ENCODE peak calls at places on chromosome 5, in six cellular contexts. F is SK-MEL-5, R is EL, Z is mesendoderm, Y is T-helper 2 cell, E is HFFc6. P is an unnamed sample.

GRCh38 chr5:56139978-56140562 is 93.1 kb downstream of the ANKRD55 start:
- DNase-seq in F (peak), R (no peak), Z (no peak), Y (no peak), E (no peak), P (no peak)

GRCh38 chr5:34409376-34409775 is 246.8 kb upstream of the RAI14 start:
- DNase-seq in F (no peak), R (no peak), Z (no peak), Y (no peak), E (no peak), P (no peak)

GRCh38 chr5:1550287-1551076 is 26.7 kb upstream of the LPCAT1 start:
- DNase-seq in F (no peak), R (no peak), Z (no peak), Y (no peak), E (no peak), P (no peak)

GRCh38 chr5:149490599-149491187 is 60.5 kb downstream of the CSNK1A1 start:
- DNase-seq in F (no peak), R (no peak), Z (no peak), Y (no peak), E (no peak), P (no peak)

GRCh38 chr5:73698011-73698410 is 72.0 kb downstream of the ARHGEF28 start:
- DNase-seq in F (no peak), R (no peak), Z (no peak), Y (no peak), E (no peak), P (no peak)

GRCh38 chr5:160036243-160036642 is 27.3 kb downstream of the TTC1 start:
- DNase-seq in F (no peak), R (no peak), Z (no peak), Y (no peak), E (no peak), P (no peak)

GRCh38 chr5:132060501-132061161 is at the start of gene IL3:
- DNase-seq in F (no peak), R (no peak), Z (no peak), Y (no peak), E (no peak), P (no peak)

GRCh38 chr5:122997294-122997693 is 39.2 kb downstream of the PPIC start:
- DNase-seq in F (no peak), R (no peak), Z (no peak), Y (no peak), E (no peak), P (no peak)

GRCh38 chr5:179930788-179931473 is 23.2 kb upstream of the TBC1D9B start:
- DNase-seq in F (no peak), R (no peak), Z (no peak), Y (no peak), E (no peak), P (no peak)

GRCh38 chr5:84383816-84384603 is 670 bp downstream of the EDIL3 start:
- DNase-seq in F (no peak), R (no peak), Z (peak), Y (no peak), E (no peak), P (no peak)

GRCh38 chr5:57102905-57103255 is 71.0 kb upstream of the GPBP1 start:
- DNase-seq in F (no peak), R (no peak), Z (no peak), Y (no peak), E (no peak), P (no peak)

GRCh38 chr5:127305486-127305885 is 14.9 kb downstream of the MEGF10 start:
- DNase-seq in F (no peak), R (no peak), Z (no peak), Y (no peak), E (no peak), P (no peak)

GRCh38 chr5:104967806-104968205 is 1405.2 kb upstream of the NUDT12 start:
- DNase-seq in F (no peak), R (no peak), Z (no peak), Y (no peak), E (no peak), P (no peak)

GRCh38 chr5:82349651-82350050 is 71.5 kb upstream of the RPS23 start:
- DNase-seq in F (peak), R (peak), Z (peak), Y (no peak), E (peak), P (no peak)

GRCh38 chr5:154221371-154221896 is 30.9 kb downstream of the GALNT10 start:
- DNase-seq in F (no peak), R (peak), Z (peak), Y (peak), E (peak), P (no peak)

GRCh38 chr5:133612021-133612860 is at the start of gene FSTL4:
- DNase-seq in F (no peak), R (no peak), Z (peak), Y (no peak), E (no peak), P (peak)

GRCh38 chr5:1293997-1294838 is 650 bp downstream of the TERT start:
- DNase-seq in F (no peak), R (peak), Z (peak), Y (no peak), E (peak), P (no peak)

GRCh38 chr5:78633710-78634109 is 14.9 kb downstream of the LHFPL2 start:
- DNase-seq in F (no peak), R (peak), Z (no peak), Y (no peak), E (no peak), P (no peak)

GRCh38 chr5:99355881-99356280 is 427.1 kb upstream of the CHD1 start:
- DNase-seq in F (no peak), R (no peak), Z (no peak), Y (no peak), E (no peak), P (no peak)

GRCh38 chr5:93162201-93162654 is 418.8 kb downstream of the NR2F1-AS1 start:
- DNase-seq in F (no peak), R (peak), Z (peak), Y (no peak), E (peak), P (no peak)

GRCh38 chr5:57784106-57784505 is 301.5 kb upstream of the ACTBL2 start:
- DNase-seq in F (no peak), R (peak), Z (no peak), Y (no peak), E (no peak), P (no peak)

GRCh38 chr5:112742424-112742823 is 4.7 kb downstream of the APC start:
- DNase-seq in F (peak), R (peak), Z (no peak), Y (no peak), E (no peak), P (no peak)

GRCh38 chr5:94577466-94578245 is 40.7 kb downstream of the KIAA0825 start:
- DNase-seq in F (no peak), R (no peak), Z (no peak), Y (no peak), E (no peak), P (no peak)

GRCh38 chr5:169429044-169429443 is 128.1 kb upstream of the SLIT3 start:
- DNase-seq in F (no peak), R (peak), Z (peak), Y (no peak), E (peak), P (no peak)

GRCh38 chr5:39466804-39467203 is 42.0 kb upstream of the DAB2 start:
- DNase-seq in F (peak), R (no peak), Z (no peak), Y (no peak), E (no peak), P (no peak)

GRCh38 chr5:93595420-93596136 is 12.6 kb downstream of the NR2F1 start:
- DNase-seq in F (no peak), R (no peak), Z (no peak), Y (no peak), E (no peak), P (no peak)

GRCh38 chr5:132019857-132020555 is 8.5 kb upstream of the ACSL6 start:
- DNase-seq in F (no peak), R (no peak), Z (no peak), Y (peak), E (no peak), P (no peak)

GRCh38 chr5:157159209-157159751 is 6.8 kb downstream of the GARIN3 start:
- DNase-seq in F (no peak), R (no peak), Z (no peak), Y (peak), E (no peak), P (no peak)

P was measured in NCI-H2107.